ENCODE peak calls at places on chromosome 12, in nine cellular contexts. T is mesendoderm, H is GM23338, C is trophoblast cell, F is Peyer's patch, N is PC-3, P is ascending aorta, Z is right atrium auricular region, M is tibial artery. O is an unnamed sample. For H3K4me1 and H3K27me3, the result is how much of the 10 kb centered on the place peaks cover.

GRCh38 chr12:93996321-93996720 is 152.1 kb upstream of the PLXNC1 start:
- DNase-seq in T (no peak), H (no peak), C (no peak), F (no peak), N (no peak), P (no peak), Z (no peak), M (no peak), O (no peak)

GRCh38 chr12:53096089-53096741 is 1.3 kb upstream of the IGFBP6 start:
- DNase-seq in T (peak), H (peak), C (peak), F (peak), N (peak), P (peak), Z (peak), M (peak), O (no peak)

GRCh38 chr12:65832217-65832616 is 7.9 kb downstream of the HMGA2 start:
- DNase-seq in T (no peak), H (no peak), C (no peak), F (no peak), N (peak), P (no peak), Z (no peak), M (no peak), O (no peak)

GRCh38 chr12:4441355-4442330 is 4.0 kb downstream of the FGF6 start:
- DNase-seq in T (peak), H (peak), C (no peak), F (peak), N (no peak), P (no peak), Z (no peak), M (no peak), O (no peak)

GRCh38 chr12:2110127-2110526 is 57.3 kb downstream of the CACNA1C start:
- DNase-seq in T (no peak), H (no peak), C (no peak), F (no peak), N (no peak), P (no peak), Z (no peak), M (no peak), O (no peak)

GRCh38 chr12:117129391-117129790 is 30.2 kb upstream of the TESC start:
- DNase-seq in T (no peak), H (no peak), C (peak), F (no peak), N (peak), P (no peak), Z (no peak), M (no peak), O (no peak)

GRCh38 chr12:127455347-127456265 is 811.4 kb upstream of the TMEM132C start:
- DNase-seq in T (peak), H (peak), C (no peak), F (no peak), N (no peak), P (no peak), Z (no peak), M (no peak), O (no peak)

GRCh38 chr12:106954462-106955376 is 988 bp upstream of the TMEM263 start:
- DNase-seq in T (no peak), H (peak), C (no peak), F (peak), N (no peak), P (no peak), Z (peak), M (peak), O (peak)

GRCh38 chr12:2052861-2053674 is at the start of gene CACNA1C:
- DNase-seq in T (peak), H (peak), C (peak), F (peak), N (no peak), P (no peak), Z (no peak), M (no peak), O (peak)

GRCh38 chr12:79006306-79006705 is 141.7 kb downstream of the SYT1 start:
- DNase-seq in T (peak), H (no peak), C (peak), F (no peak), N (peak), P (no peak), Z (no peak), M (no peak), O (no peak)

GRCh38 chr12:113462880-113463745 is 8.6 kb downstream of the LHX5 start:
- DNase-seq in T (no peak), H (peak), C (no peak), F (no peak), N (no peak), P (no peak), Z (no peak), M (no peak), O (no peak)

GRCh38 chr12:52141306-52141705 is 50.5 kb downstream of the KRT80 start:
- DNase-seq in T (peak), H (peak), C (no peak), F (no peak), N (no peak), P (no peak), Z (no peak), M (no peak), O (no peak)

GRCh38 chr12:50842637-50843493 is at the start of gene TMPRSS12:
- DNase-seq in T (peak), H (peak), C (peak), F (no peak), N (no peak), P (no peak), Z (no peak), M (no peak), O (no peak)

GRCh38 chr12:128091101-128091795 is 175.7 kb upstream of the TMEM132C start:
- DNase-seq in T (no peak), H (no peak), C (no peak), F (no peak), N (no peak), P (no peak), Z (no peak), M (no peak), O (no peak)

GRCh38 chr12:106042091-106042490 is 96.7 kb downstream of the NUAK1 start:
- DNase-seq in T (no peak), H (no peak), C (no peak), F (no peak), N (peak), P (no peak), Z (no peak), M (no peak), O (no peak)

GRCh38 chr12:116958402-116959197 is 47.9 kb downstream of the FBXW8 start:
- DNase-seq in T (no peak), H (no peak), C (no peak), F (no peak), N (peak), P (no peak), Z (no peak), M (no peak), O (no peak)

GRCh38 chr12:65415826-65416225 is 137.3 kb downstream of the MSRB3 start:
- DNase-seq in T (no peak), H (no peak), C (no peak), F (no peak), N (peak), P (no peak), Z (no peak), M (no peak), O (peak)

GRCh38 chr12:124184456-124184855 is 110.4 kb upstream of the RFLNA start:
- DNase-seq in T (no peak), H (no peak), C (no peak), F (no peak), N (no peak), P (no peak), Z (no peak), M (no peak), O (no peak)

GRCh38 chr12:29131539-29131938 is 17.5 kb upstream of the FAR2 start:
- DNase-seq in T (no peak), H (no peak), C (no peak), F (no peak), N (peak), P (no peak), Z (no peak), M (no peak), O (no peak)

GRCh38 chr12:14273911-14274306 is 91.6 kb upstream of the ATF7IP start:
- DNase-seq in T (no peak), H (no peak), C (peak), F (no peak), N (peak), P (no peak), Z (no peak), M (no peak), O (no peak)

GRCh38 chr12:27434673-27435565 is 11.6 kb upstream of the SMCO2 start:
- DNase-seq in T (no peak), H (peak), C (peak), F (no peak), N (peak), P (no peak), Z (no peak), M (no peak), O (peak)

GRCh38 chr12:19154696-19155095 is 25.2 kb downstream of the PLEKHA5 start:
- DNase-seq in T (no peak), H (no peak), C (no peak), F (no peak), N (no peak), P (no peak), Z (no peak), M (no peak), O (no peak)

GRCh38 chr12:21627924-21628323 is 23.3 kb upstream of the GYS2 start:
- DNase-seq in T (no peak), H (no peak), C (no peak), F (no peak), N (no peak), P (no peak), Z (no peak), M (no peak), O (peak)

GRCh38 chr12:92146497-92146828 is 817 bp upstream of the BTG1 start:
- DNase-seq in T (no peak), H (no peak), C (no peak), F (no peak), N (no peak), P (no peak), Z (no peak), M (no peak), O (no peak)

GRCh38 chr12:53958128-53958527 is 3.4 kb downstream of the HOXC12 start:
- DNase-seq in T (no peak), H (no peak), C (no peak), F (no peak), N (no peak), P (no peak), Z (no peak), M (no peak), O (no peak)

GRCh38 chr12:77560714-77561113 is 270.0 kb upstream of the NAV3 start:
- DNase-seq in T (peak), H (peak), C (no peak), F (no peak), N (no peak), P (no peak), Z (no peak), M (no peak), O (no peak)

GRCh38 chr12:66111605-66112004 is 18.9 kb downstream of the LLPH start:
- DNase-seq in T (no peak), H (no peak), C (peak), F (no peak), N (no peak), P (no peak), Z (no peak), M (no peak), O (no peak)

GRCh38 chr12:102376781-102377180 is 103.6 kb downstream of the IGF1 start:
- DNase-seq in T (no peak), H (no peak), C (no peak), F (no peak), N (no peak), P (no peak), Z (no peak), M (no peak), O (no peak)

GRCh38 chr12:76030378-76031080 is 1.0 kb downstream of the PHLDA1 start:
- DNase-seq in T (peak), H (peak), C (peak), F (peak), N (no peak), P (no peak), Z (no peak), M (peak), O (peak)

GRCh38 chr12:1077036-1077803 is 86.2 kb downstream of the ERC1 start:
- DNase-seq in T (no peak), H (no peak), C (no peak), F (no peak), N (no peak), P (no peak), Z (no peak), M (no peak), O (no peak)

GRCh38 chr12:15717940-15718567 is 71.1 kb downstream of the EPS8 start:
- DNase-seq in T (no peak), H (no peak), C (no peak), F (no peak), N (peak), P (no peak), Z (no peak), M (no peak), O (no peak)

GRCh38 chr12:15719230-15719629 is 70.0 kb downstream of the EPS8 start:
- DNase-seq in T (no peak), H (no peak), C (no peak), F (no peak), N (peak), P (no peak), Z (no peak), M (no peak), O (no peak)

GRCh38 chr12:15714256-15714655 is 74.9 kb downstream of the EPS8 start:
- DNase-seq in T (no peak), H (no peak), C (no peak), F (no peak), N (no peak), P (no peak), Z (no peak), M (no peak), O (no peak)

GRCh38 chr12:15712823-15713663 is 76.1 kb downstream of the EPS8 start:
- DNase-seq in T (no peak), H (no peak), C (no peak), F (peak), N (no peak), P (no peak), Z (peak), M (peak), O (peak)

DNA sequence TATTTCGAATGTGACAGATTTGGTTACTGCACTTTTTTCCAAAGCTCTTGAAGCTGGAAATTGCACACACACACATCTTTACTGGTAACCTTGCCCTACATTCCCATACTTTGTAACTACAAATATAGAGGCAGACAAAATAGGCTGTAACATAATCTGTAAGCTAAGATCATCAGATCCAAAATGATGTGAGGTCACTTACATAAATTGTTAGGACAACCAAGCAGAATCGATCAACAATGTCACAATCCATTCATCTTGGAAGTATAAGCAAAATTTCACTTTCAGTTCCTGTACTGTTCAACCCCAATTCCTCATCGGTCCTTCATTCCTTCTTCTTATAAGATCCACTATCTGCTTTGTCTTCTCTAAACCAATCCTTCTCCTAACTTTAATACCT is 72.6 kb downstream of the EPS8 start:
- DNase-seq in T (no peak), H (no peak), C (no peak), F (no peak), N (no peak), P (no peak), Z (no peak), M (no peak), O (no peak)
- H3K4me1 ChIP-seq in T (under half), H (under half), C (under half), F (under half), N (under half), P (under half), Z (under half), M (half or more), O (under half)

GRCh38 chr12:48003226-48004038 is 844 bp downstream of the COL2A1 start:
- DNase-seq in T (no peak), H (peak), C (peak), F (peak), N (peak), P (no peak), Z (no peak), M (no peak), O (no peak)

GRCh38 chr12:48007206-48007605 is 2.9 kb upstream of the COL2A1 start:
- DNase-seq in T (no peak), H (no peak), C (no peak), F (peak), N (no peak), P (no peak), Z (no peak), M (no peak), O (no peak)

GRCh38 chr12:48004039-48004940 is at the start of gene COL2A1:
- DNase-seq in T (peak), H (peak), C (peak), F (peak), N (peak), P (no peak), Z (no peak), M (no peak), O (no peak)

GRCh38 chr12:48005750-48006021 is 1.4 kb upstream of the COL2A1 start:
- DNase-seq in T (no peak), H (no peak), C (no peak), F (no peak), N (no peak), P (no peak), Z (no peak), M (no peak), O (no peak)

DNA sequence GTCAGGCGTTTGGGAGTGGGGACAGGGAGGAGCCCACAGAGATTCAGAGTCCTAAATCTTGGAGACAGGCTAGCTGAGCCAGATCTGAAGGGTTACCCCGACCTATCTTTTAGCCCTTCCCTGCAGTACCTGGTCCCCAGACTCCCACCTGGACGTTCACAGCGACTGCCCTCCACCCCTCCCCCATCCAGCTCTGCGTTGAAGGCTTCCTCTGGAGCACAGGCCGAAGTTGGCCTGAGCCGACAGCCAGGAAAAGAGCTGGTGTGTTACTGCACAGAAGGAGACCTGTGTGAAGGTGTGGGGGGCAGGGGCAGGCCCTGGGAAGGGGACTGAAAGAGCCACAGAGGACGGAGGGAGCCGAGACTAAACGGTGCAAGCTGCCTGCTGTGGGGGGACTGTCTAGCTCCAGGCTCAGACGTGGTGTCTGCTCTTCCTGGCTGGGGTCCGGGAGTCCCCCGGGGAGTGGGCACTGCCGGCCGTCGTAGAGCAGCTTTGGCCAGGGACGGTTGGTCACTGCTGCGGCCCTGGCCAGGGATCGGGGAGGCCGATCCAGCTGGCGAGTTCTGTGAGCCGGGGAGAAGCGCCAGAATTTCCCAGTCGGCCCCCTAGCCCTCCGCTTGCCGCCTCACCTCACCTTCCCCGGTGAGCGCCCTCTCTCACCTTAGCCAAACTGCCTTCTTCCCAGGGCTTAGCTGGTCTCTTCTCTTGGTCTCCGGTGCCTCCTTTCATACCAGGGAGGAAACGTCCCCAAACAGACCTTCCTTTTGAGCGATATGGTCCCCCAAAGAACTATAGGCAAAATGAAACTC is 869 bp upstream of the COL2A1 start:
- DNase-seq in T (peak), H (peak), C (no peak), F (peak), N (no peak), P (no peak), Z (no peak), M (no peak), O (no peak)
- H3K27me3 ChIP-seq in T (half or more), H (half or more), C (under half), F (under half), N (under half), P (under half), Z (under half), M (under half), O (under half)

DNA sequence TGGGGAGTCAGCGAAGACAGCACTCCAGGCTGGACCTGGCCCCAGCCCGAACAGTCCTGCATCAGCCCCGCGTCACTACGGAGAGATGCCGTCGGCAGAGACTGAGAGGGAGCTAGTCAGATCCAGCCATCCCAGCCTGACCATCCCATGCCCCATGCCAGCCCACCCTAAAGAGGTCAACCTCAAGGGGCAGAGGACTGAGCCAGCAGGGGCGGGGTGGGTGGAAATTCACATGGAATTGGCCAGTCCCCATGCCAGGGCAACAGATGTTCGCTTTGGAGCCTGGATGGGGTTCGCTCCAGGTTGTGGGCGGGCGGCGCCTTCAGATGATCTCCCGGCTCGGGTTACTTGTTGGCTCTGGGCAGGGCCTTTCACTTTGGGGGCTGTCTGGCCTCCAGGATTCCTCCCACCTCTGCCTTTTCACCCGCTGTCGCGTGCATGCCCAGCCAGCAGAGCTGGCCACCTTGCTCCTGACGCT is 154.3 kb downstream of the TSPAN9 start:
- DNase-seq in T (peak), H (peak), C (no peak), F (no peak), N (no peak), P (no peak), Z (no peak), M (no peak), O (no peak)
- H3K4me1 ChIP-seq in T (under half), H (under half), C (under half), F (under half), N (under half), P (under half), Z (under half), M (under half), O (under half)

DNA sequence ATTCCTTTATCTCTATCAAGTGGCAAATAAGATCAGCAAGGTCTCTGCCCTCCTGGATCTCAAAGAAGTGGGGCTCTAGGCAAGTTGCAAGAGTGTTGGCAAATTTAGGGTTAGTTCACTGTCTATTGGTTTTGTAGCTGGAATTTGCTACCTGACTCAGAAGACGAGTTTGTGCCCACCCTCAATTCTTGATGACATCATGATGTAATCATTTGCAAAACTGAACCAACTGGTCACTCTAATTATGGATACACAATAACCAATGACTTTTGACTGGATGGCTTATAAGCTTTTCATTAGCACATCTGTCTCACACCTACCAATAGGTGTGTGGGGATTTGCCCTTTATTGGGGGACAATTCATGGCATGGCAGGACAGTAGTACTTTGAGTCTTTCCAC is 4.6 kb downstream of the TMEM233 start:
- DNase-seq in T (no peak), H (no peak), C (no peak), F (no peak), N (no peak), P (no peak), Z (no peak), M (no peak), O (no peak)
- H3K27me3 ChIP-seq in T (under half), H (half or more), C (under half), F (under half), N (half or more), P (under half), Z (under half), M (under half), O (under half)